ENCODE peak calls at places on chromosomes 3 and 15, in seven cellular contexts. O is spleen, D is sigmoid colon, V is tibial nerve, Q is body of pancreas, U is stomach, I is right lobe of liver. L is an unnamed sample. For H3K4me1, the result is how much of the 10 kb centered on the place peaks cover.

GRCh38 chr15:82726816-82727215 is 17.1 kb upstream of the AP3B2 start:
- DNase-seq in O (no peak), D (no peak), V (no peak), Q (no peak), U (no peak), I (no peak), L (no peak)

GRCh38 chr15:71228403-71228802 is 113.1 kb downstream of the THSD4 start:
- DNase-seq in O (no peak), D (no peak), V (no peak), Q (no peak), U (no peak), I (no peak), L (no peak)

GRCh38 chr3:180433172-180433571 is 168.8 kb upstream of the TTC14 start:
- DNase-seq in O (no peak), D (no peak), V (no peak), Q (no peak), U (no peak), I (no peak), L (no peak)

GRCh38 chr3:72887723-72888545 is at the start of gene GXYLT2:
- DNase-seq in O (peak), D (peak), V (peak), Q (peak), U (peak), I (peak), L (peak)

GRCh38 chr15:55552926-55553325 is 35.2 kb downstream of the PYGO1 start:
- DNase-seq in O (no peak), D (no peak), V (no peak), Q (no peak), U (no peak), I (no peak), L (no peak)

GRCh38 chr3:17738219-17738618 is 4.2 kb downstream of the TBC1D5 start:
- DNase-seq in O (no peak), D (no peak), V (no peak), Q (no peak), U (no peak), I (no peak), L (no peak)

GRCh38 chr3:33717616-33717865 is 513 bp downstream of the CLASP2 start:
- DNase-seq in O (peak), D (peak), V (peak), Q (peak), U (peak), I (no peak), L (peak)

GRCh38 chr3:16604887-16605602 is at the start of gene DAZL:
- DNase-seq in O (no peak), D (no peak), V (no peak), Q (no peak), U (no peak), I (no peak), L (peak)

GRCh38 chr15:74168673-74169274 is 4.7 kb upstream of the ISLR start:
- DNase-seq in O (no peak), D (peak), V (no peak), Q (no peak), U (no peak), I (no peak), L (peak)

GRCh38 chr3:193846569-193846968 is 253.6 kb downstream of the OPA1 start:
- DNase-seq in O (no peak), D (no peak), V (no peak), Q (no peak), U (no peak), I (no peak), L (no peak)

GRCh38 chr3:184710870-184711365 is 946 bp downstream of the MAGEF1 start:
- DNase-seq in O (no peak), D (no peak), V (no peak), Q (peak), U (no peak), I (no peak), L (no peak)

GRCh38 chr3:192011137-192011536 is 550.2 kb downstream of the PYDC2 start:
- DNase-seq in O (no peak), D (no peak), V (no peak), Q (no peak), U (no peak), I (no peak), L (no peak)

GRCh38 chr15:45719490-45719889 is 84.7 kb downstream of the SQOR start:
- DNase-seq in O (no peak), D (no peak), V (no peak), Q (no peak), U (no peak), I (no peak), L (peak)

GRCh38 chr15:62464705-62465104 is 299.6 kb upstream of the C2CD4B start:
- DNase-seq in O (no peak), D (peak), V (no peak), Q (no peak), U (no peak), I (no peak), L (no peak)

GRCh38 chr15:81235781-81236507 is 39.3 kb downstream of the IL16 start:
- DNase-seq in O (no peak), D (no peak), V (no peak), Q (no peak), U (no peak), I (no peak), L (peak)

GRCh38 chr15:89416339-89417183 is 79.8 kb downstream of the RHCG start:
- DNase-seq in O (peak), D (no peak), V (peak), Q (peak), U (peak), I (peak), L (peak)

GRCh38 chr3:125052671-125053303 is 3.0 kb downstream of the HEG1 start:
- DNase-seq in O (peak), D (no peak), V (no peak), Q (no peak), U (no peak), I (no peak), L (no peak)

GRCh38 chr15:92869263-92869940 is 30.7 kb upstream of the CHD2 start:
- DNase-seq in O (no peak), D (no peak), V (no peak), Q (no peak), U (no peak), I (no peak), L (no peak)

GRCh38 chr3:51988286-51989146 is 5.2 kb downstream of the ACY1 start:
- DNase-seq in O (no peak), D (no peak), V (no peak), Q (no peak), U (no peak), I (peak), L (no peak)
- H3K4me1 ChIP-seq in O (under half), D (under half), V (under half), Q (under half), U (under half), I (under half), L (under half)

DNA sequence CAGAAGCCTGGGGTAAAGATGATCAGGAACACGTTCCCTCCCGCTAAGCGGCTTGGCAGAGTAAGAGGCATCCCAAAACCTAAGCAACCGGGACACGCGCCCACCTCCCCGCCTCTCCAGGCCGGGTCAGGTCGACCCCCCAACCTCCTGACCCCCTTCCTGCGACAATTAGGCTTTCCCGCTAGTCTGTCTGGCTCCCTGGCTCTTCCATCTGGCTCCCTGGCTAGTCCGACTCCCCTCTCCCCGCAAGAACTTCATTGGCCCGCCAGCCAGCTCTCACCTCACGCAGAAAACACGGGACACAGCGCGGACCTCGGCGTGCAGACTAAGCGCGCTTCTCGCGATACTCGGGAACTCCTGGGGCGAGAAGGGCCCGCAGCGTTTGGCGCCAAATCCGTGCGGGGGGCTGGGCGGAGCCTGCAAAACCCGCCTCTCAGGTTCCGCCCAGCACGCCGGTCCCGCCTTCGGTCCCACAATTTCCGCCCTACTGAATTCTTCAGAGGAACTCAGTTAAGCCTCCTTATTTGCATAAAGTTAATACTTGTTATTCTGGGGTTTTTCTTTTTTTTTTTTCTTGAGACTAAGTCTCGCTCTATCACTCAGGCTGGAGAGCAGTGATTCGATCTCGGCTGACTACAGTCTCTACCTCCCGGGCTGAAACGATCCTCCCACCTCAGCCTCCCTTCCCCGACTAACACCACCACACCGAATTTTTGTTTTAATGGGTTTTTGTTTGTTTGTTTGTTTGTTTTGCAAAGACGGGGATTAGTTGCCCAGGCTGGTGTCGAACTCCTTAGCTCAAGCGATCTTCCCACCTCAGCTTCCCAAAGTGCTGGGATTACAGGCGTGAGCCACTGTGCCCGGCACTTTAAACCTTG is at the start of gene TIPIN:
- DNase-seq in O (peak), D (peak), V (peak), Q (peak), U (peak), I (peak), L (peak)
- TF ChIP-seq POLR2A in O (no peak), D (no peak), V (peak), Q (peak), U (no peak), I (peak), L (no peak)

DNA sequence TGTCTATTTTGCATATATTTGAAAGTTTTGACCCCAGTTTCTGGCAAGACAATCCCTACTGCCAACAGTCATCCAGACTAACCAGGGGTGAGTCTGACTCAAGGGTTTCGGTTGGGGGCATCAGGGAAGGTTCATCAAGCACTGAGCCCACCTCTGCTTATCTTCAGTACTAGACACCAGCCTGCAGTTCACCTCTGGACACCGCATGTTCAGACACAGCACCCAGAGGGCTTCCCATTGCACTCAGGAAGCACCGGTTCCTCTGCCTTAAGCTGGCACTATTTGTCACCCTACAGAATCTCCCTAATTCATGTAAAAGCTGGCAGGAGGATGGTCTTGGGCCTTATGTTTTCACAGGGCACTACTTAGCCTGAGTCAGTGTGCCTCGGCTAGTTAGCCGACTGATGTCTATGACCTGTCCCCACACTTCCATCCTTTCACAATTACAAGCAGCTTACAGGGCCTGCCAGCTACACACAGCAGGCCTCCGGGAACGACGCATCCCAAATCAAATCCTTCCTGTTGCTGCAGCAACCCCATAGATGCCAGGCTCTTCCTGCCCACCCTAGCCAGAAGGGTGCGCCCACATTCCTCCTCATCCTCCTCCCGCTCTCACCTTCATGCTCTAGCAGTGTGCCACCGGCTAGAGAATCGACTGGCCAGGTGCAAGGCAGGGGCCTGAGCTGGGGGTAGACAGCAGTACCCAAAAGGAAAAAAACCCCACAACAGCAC is 52.5 kb downstream of the SH3BP5 start:
- DNase-seq in O (no peak), D (no peak), V (no peak), Q (no peak), U (no peak), I (no peak), L (no peak)
- H3K27ac ChIP-seq in O (no peak), D (no peak), V (peak), Q (no peak), U (no peak), I (no peak), L (peak)

GRCh38 chr3:69777582-69777967 is 38.3 kb downstream of the MITF start:
- DNase-seq in O (no peak), D (no peak), V (no peak), Q (no peak), U (no peak), I (no peak), L (no peak)
- H3K4me1 ChIP-seq in O (under half), D (under half), V (under half), Q (under half), U (under half), I (under half), L (under half)

GRCh38 chr3:138939563-138940241 is 7.2 kb downstream of the FOXL2 start:
- DNase-seq in O (no peak), D (peak), V (no peak), Q (no peak), U (no peak), I (no peak), L (peak)
- TF ChIP-seq POLR2A in O (no peak), D (no peak), V (no peak), Q (no peak), U (no peak), I (no peak), L (no peak)

GRCh38 chr3:131348911-131349310 is 32.7 kb upstream of the NUDT16 start:
- DNase-seq in O (no peak), D (no peak), V (no peak), Q (no peak), U (no peak), I (no peak), L (no peak)

GRCh38 chr3:131353016-131353877 is 28.3 kb upstream of the NUDT16 start:
- DNase-seq in O (no peak), D (no peak), V (no peak), Q (no peak), U (no peak), I (no peak), L (no peak)

GRCh38 chr3:131349454-131349853 is 32.1 kb upstream of the NUDT16 start:
- DNase-seq in O (no peak), D (no peak), V (no peak), Q (no peak), U (no peak), I (no peak), L (no peak)

GRCh38 chr3:131350506-131350905 is 31.1 kb upstream of the NUDT16 start:
- DNase-seq in O (no peak), D (no peak), V (no peak), Q (no peak), U (no peak), I (no peak), L (no peak)

GRCh38 chr3:131349946-131350347 is 31.6 kb upstream of the NUDT16 start:
- DNase-seq in O (no peak), D (no peak), V (no peak), Q (no peak), U (no peak), I (peak), L (no peak)
- H3K27ac ChIP-seq in O (no peak), D (no peak), V (no peak), Q (no peak), U (no peak), I (no peak), L (no peak)

DNA sequence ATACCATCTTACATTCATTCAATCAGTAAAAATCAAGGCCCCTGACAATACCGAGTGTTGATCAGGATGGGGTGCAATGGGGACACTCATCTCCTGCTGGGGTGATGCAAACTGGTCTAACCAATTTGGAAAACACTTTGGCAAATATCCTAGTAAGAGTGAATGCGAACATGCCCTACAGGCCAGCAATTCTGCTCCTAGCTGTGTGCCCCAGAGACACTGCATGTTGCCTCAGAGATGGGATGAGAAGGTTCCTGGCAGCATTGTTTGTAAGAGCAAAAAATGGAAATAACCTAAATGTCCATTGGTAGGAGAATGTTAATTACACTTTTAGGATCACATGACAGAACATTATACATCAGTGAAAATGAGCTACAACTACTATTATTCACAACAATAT is 4.7 kb downstream of the LINGO1 start:
- DNase-seq in O (no peak), D (no peak), V (no peak), Q (no peak), U (no peak), I (no peak), L (no peak)
- H3K4me1 ChIP-seq in O (under half), D (under half), V (under half), Q (under half), U (under half), I (under half), L (under half)

GRCh38 chr15:68704496-68705021 is 116.1 kb downstream of the ANP32A start:
- DNase-seq in O (peak), D (no peak), V (peak), Q (peak), U (peak), I (no peak), L (peak)
- TF ChIP-seq POLR2A in O (no peak), D (no peak), V (no peak), Q (no peak), U (no peak), I (no peak), L (no peak)

GRCh38 chr3:50268276-50268675 is 671 bp upstream of the SEMA3B start:
- DNase-seq in O (no peak), D (no peak), V (no peak), Q (no peak), U (no peak), I (no peak), L (no peak)
- H3K27ac ChIP-seq in O (no peak), D (peak), V (peak), Q (peak), U (peak), I (no peak), L (no peak)

GRCh38 chr3:55164191-55164590 is 236.3 kb upstream of the LRTM1 start:
- DNase-seq in O (no peak), D (no peak), V (no peak), Q (no peak), U (no peak), I (no peak), L (no peak)
- H3K4me1 ChIP-seq in O (under half), D (under half), V (under half), Q (under half), U (under half), I (under half), L (under half)